ENCODE peak calls at places on chromosome 2, in eight cellular contexts. C is tibial artery, D is hippocampal formation, B is OCI-LY7, Z is ovary, X is Ammon's horn, I is H9, M is pancreas. A is an unnamed sample.

GRCh38 chr2:219218279-219219112 is at the start of gene ABCB6:
- DNase-seq in C (peak; percentile 99), D (peak; percentile 93), B (no peak), Z (peak; percentile 99), X (peak; percentile 98), I (peak; percentile 94), M (peak; percentile 94), A (peak; percentile 98)

GRCh38 chr2:70541481-70542020 is 12.1 kb downstream of the TGFA start:
- DNase-seq in C (no peak), D (peak; percentile 70), B (no peak), Z (no peak), X (peak; percentile 84), I (no peak), M (no peak), A (no peak)

GRCh38 chr2:67322361-67323001 is 74.7 kb upstream of the ETAA1 start:
- DNase-seq in C (peak; percentile 34), D (no peak), B (no peak), Z (no peak), X (peak; percentile 43), I (peak; percentile 78), M (peak; percentile 66), A (no peak)

GRCh38 chr2:192126912-192127311 is 67.8 kb downstream of the TMEFF2 start:
- DNase-seq in C (no peak), D (no peak), B (no peak), Z (no peak), X (peak; percentile 38), I (no peak), M (no peak), A (no peak)

GRCh38 chr2:225032249-225032648 is 10.0 kb downstream of the DOCK10 start:
- DNase-seq in C (no peak), D (no peak), B (no peak), Z (no peak), X (no peak), I (no peak), M (no peak), A (no peak)

GRCh38 chr2:239820836-239821693 is 204.1 kb downstream of the NDUFA10 start:
- DNase-seq in C (no peak), D (no peak), B (no peak), Z (no peak), X (no peak), I (peak; percentile 27), M (no peak), A (no peak)

GRCh38 chr2:119715409-119716295 is 36.7 kb downstream of the TMEM177 start:
- DNase-seq in C (no peak), D (no peak), B (no peak), Z (no peak), X (no peak), I (no peak), M (no peak), A (no peak)

GRCh38 chr2:188485496-188485895 is 193.8 kb downstream of the GULP1 start:
- DNase-seq in C (no peak), D (no peak), B (no peak), Z (no peak), X (no peak), I (no peak), M (no peak), A (no peak)

GRCh38 chr2:68977453-68977852 is 3.0 kb downstream of the GKN1 start:
- DNase-seq in C (no peak), D (no peak), B (no peak), Z (no peak), X (no peak), I (no peak), M (no peak), A (no peak)

GRCh38 chr2:2827237-2827636 is 496.2 kb upstream of the MYT1L start:
- DNase-seq in C (no peak), D (no peak), B (no peak), Z (no peak), X (no peak), I (peak; percentile 13), M (no peak), A (no peak)

GRCh38 chr2:127607399-127607908 is 38.5 kb upstream of the GPR17 start:
- DNase-seq in C (no peak), D (no peak), B (no peak), Z (no peak), X (no peak), I (peak; percentile 12), M (no peak), A (no peak)

GRCh38 chr2:95377216-95377530 is 25.3 kb upstream of the FAHD2A start:
- DNase-seq in C (no peak), D (no peak), B (no peak), Z (no peak), X (no peak), I (peak; percentile 23), M (no peak), A (no peak)

GRCh38 chr2:96083064-96083889 is 33.1 kb downstream of the ADRA2B start:
- DNase-seq in C (no peak), D (no peak), B (no peak), Z (no peak), X (no peak), I (no peak), M (no peak), A (no peak)

GRCh38 chr2:99880148-99880983 is 262.0 kb downstream of the AFF3 start:
- DNase-seq in C (no peak), D (peak; percentile 42), B (no peak), Z (no peak), X (peak; percentile 69), I (no peak), M (no peak), A (no peak)

GRCh38 chr2:159894145-159894838 is 96.3 kb upstream of the CD302 start:
- DNase-seq in C (no peak), D (no peak), B (no peak), Z (no peak), X (no peak), I (no peak), M (no peak), A (no peak)

GRCh38 chr2:119205001-119205669 is 18.5 kb upstream of the STEAP3 start:
- DNase-seq in C (no peak), D (no peak), B (no peak), Z (no peak), X (no peak), I (no peak), M (no peak), A (no peak)

GRCh38 chr2:136917281-136917680 is 151.9 kb downstream of the THSD7B start:
- DNase-seq in C (peak; percentile 28), D (no peak), B (no peak), Z (no peak), X (peak; percentile 7), I (peak; percentile 35), M (no peak), A (no peak)

GRCh38 chr2:3641841-3642421 is 16.1 kb upstream of the ALLC start:
- DNase-seq in C (peak; percentile 7), D (no peak), B (no peak), Z (no peak), X (no peak), I (peak; percentile 23), M (no peak), A (no peak)

GRCh38 chr2:144326845-144327244 is 193.1 kb downstream of the ZEB2 start:
- DNase-seq in C (no peak), D (no peak), B (no peak), Z (no peak), X (no peak), I (no peak), M (no peak), A (no peak)

GRCh38 chr2:10196948-10197717 is 74.6 kb downstream of the RRM2 start:
- DNase-seq in C (no peak), D (no peak), B (no peak), Z (no peak), X (no peak), I (no peak), M (no peak), A (no peak)

GRCh38 chr2:129717560-129718128 is 261.8 kb upstream of the RAB6C start:
- DNase-seq in C (no peak), D (no peak), B (no peak), Z (no peak), X (no peak), I (no peak), M (no peak), A (no peak)

A was measured in GM12892.